ENCODE peak calls at places on chromosome 10, in four cellular contexts. B, F, E and A are unnamed samples.

GRCh38 chr10:125595911-125596310 is 87.1 kb downstream of the TEX36 start:
- DNase-seq in B (no peak), F (no peak), E (no peak), A (no peak)

GRCh38 chr10:127041561-127041960 is 136.3 kb downstream of the DOCK1 start:
- DNase-seq in E (no peak), B (no peak), F (no peak), A (no peak)

GRCh38 chr10:30185916-30186315 is 126.5 kb upstream of the JCAD start:
- DNase-seq in F (no peak), E (no peak), B (no peak), A (no peak)

GRCh38 chr10:95655571-95656290 is 780 bp downstream of the ALDH18A1 start:
- DNase-seq in B (no peak), F (no peak), E (no peak), A (no peak)

GRCh38 chr10:123857616-123858015 is 34.0 kb downstream of the CPXM2 start:
- DNase-seq in B (no peak), E (no peak), F (no peak), A (no peak)

GRCh38 chr10:25536027-25536426 is 361.2 kb downstream of the GPR158 start:
- DNase-seq in F (no peak), B (no peak), E (no peak), A (no peak)

GRCh38 chr10:124878457-124878739 is 63.5 kb upstream of the ZRANB1 start:
- DNase-seq in E (no peak), B (no peak), F (no peak), A (no peak)

GRCh38 chr10:4242561-4243035 is 457.6 kb upstream of the KLF6 start:
- DNase-seq in B (no peak), E (no peak), F (no peak), A (no peak)

GRCh38 chr10:127759276-127759675 is 22.3 kb downstream of the FOXI2 start:
- DNase-seq in B (no peak), E (no peak), F (no peak), A (no peak)

GRCh38 chr10:79133386-79133785 is 64.6 kb downstream of the ZMIZ1 start:
- DNase-seq in F (no peak), E (no peak), B (no peak), A (no peak)

GRCh38 chr10:44960098-44960480 is 487 bp downstream of the RASSF4 start:
- DNase-seq in B (no peak), F (peak; percentile 15), E (no peak), A (no peak)

GRCh38 chr10:71638087-71638576 is 81.4 kb downstream of the C10orf105 start:
- DNase-seq in E (no peak), F (no peak), B (no peak), A (no peak)

GRCh38 chr10:97321032-97321806 is 2.1 kb downstream of the FRAT1 start:
- DNase-seq in F (peak; percentile 78), B (no peak), E (peak; percentile 26), A (no peak)

GRCh38 chr10:63217120-63217605 is 84.0 kb downstream of the NRBF2 start:
- DNase-seq in F (peak; percentile 74), E (no peak), B (peak; percentile 17), A (no peak)

GRCh38 chr10:68987611-68988010 is 992 bp upstream of the KIFBP start:
- DNase-seq in E (no peak), F (no peak), B (no peak), A (no peak)

GRCh38 chr10:108840944-108841343 is 1082.4 kb downstream of the XPNPEP1 start:
- DNase-seq in B (no peak), F (no peak), E (no peak), A (no peak)

GRCh38 chr10:77770081-77770867 is 132.7 kb upstream of the KCNMA1 start:
- DNase-seq in B (no peak), E (no peak), F (no peak), A (no peak)

GRCh38 chr10:126384269-126384873 is 3.9 kb downstream of the ADAM12 start:
- DNase-seq in B (no peak), F (no peak), E (no peak), A (no peak)

GRCh38 chr10:46541735-46542566 is 14.5 kb downstream of the GPRIN2 start:
- DNase-seq in F (no peak), E (no peak), B (no peak), A (no peak)

GRCh38 chr10:24993237-24993958 is 22.6 kb downstream of the ENKUR start:
- DNase-seq in F (no peak), B (no peak), E (no peak), A (no peak)

GRCh38 chr10:126208736-126209317 is 179.4 kb downstream of the ADAM12 start:
- DNase-seq in E (no peak), F (no peak), B (no peak), A (no peak)